ENCODE peak calls at places on chromosomes 16 and 17, in ten cellular contexts. One of them, this sample, is unnamed.

GRCh38 chr17:5804226-5804625 is 219.9 kb upstream of the NLRP1 start:
- DNase-seq in left ventricle myocardium inferior: no peak
- DNase-seq in testis: no peak
- DNase-seq in cardiac muscle cell: no peak
- DNase-seq in endothelial cell of umbilical vein: no peak
- DNase-seq in stomach: no peak
- DNase-seq in esophagus squamous epithelium: no peak
- DNase-seq in Peyer's patch: no peak
- DNase-seq in heart right ventricle: no peak
- DNase-seq in prostate gland: no peak
- DNase-seq in this sample: no peak

GRCh38 chr17:77332034-77332971 is 191.5 kb downstream of the SEC14L1 start:
- DNase-seq in stomach: peak
- DNase-seq in cardiac muscle cell: no peak
- DNase-seq in Peyer's patch: peak
- DNase-seq in testis: peak
- DNase-seq in prostate gland: no peak
- DNase-seq in esophagus squamous epithelium: no peak
- DNase-seq in left ventricle myocardium inferior: no peak
- DNase-seq in endothelial cell of umbilical vein: no peak
- DNase-seq in heart right ventricle: no peak
- DNase-seq in this sample: peak

GRCh38 chr16:67336111-67336510 is 9.5 kb downstream of the LRRC36 start:
- DNase-seq in prostate gland: no peak
- DNase-seq in heart right ventricle: no peak
- DNase-seq in left ventricle myocardium inferior: no peak
- DNase-seq in esophagus squamous epithelium: no peak
- DNase-seq in Peyer's patch: no peak
- DNase-seq in endothelial cell of umbilical vein: no peak
- DNase-seq in cardiac muscle cell: no peak
- DNase-seq in testis: no peak
- DNase-seq in stomach: no peak
- DNase-seq in this sample: no peak

GRCh38 chr17:7323731-7324437 is 5.3 kb downstream of the NEURL4 start:
- DNase-seq in Peyer's patch: peak
- DNase-seq in cardiac muscle cell: peak
- DNase-seq in prostate gland: peak
- DNase-seq in left ventricle myocardium inferior: peak
- DNase-seq in stomach: peak
- DNase-seq in endothelial cell of umbilical vein: peak
- DNase-seq in esophagus squamous epithelium: no peak
- DNase-seq in heart right ventricle: peak
- DNase-seq in testis: peak
- DNase-seq in this sample: peak

GRCh38 chr16:10971560-10971961 is 27.2 kb downstream of the CLEC16A start:
- DNase-seq in esophagus squamous epithelium: no peak
- DNase-seq in endothelial cell of umbilical vein: peak
- DNase-seq in Peyer's patch: peak
- DNase-seq in left ventricle myocardium inferior: no peak
- DNase-seq in prostate gland: peak
- DNase-seq in stomach: no peak
- DNase-seq in cardiac muscle cell: peak
- DNase-seq in heart right ventricle: no peak
- DNase-seq in testis: peak
- DNase-seq in this sample: no peak

GRCh38 chr16:58883131-58883530 is 149.0 kb upstream of the GOT2 start:
- DNase-seq in heart right ventricle: no peak
- DNase-seq in left ventricle myocardium inferior: no peak
- DNase-seq in stomach: no peak
- DNase-seq in prostate gland: no peak
- DNase-seq in esophagus squamous epithelium: no peak
- DNase-seq in Peyer's patch: no peak
- DNase-seq in testis: no peak
- DNase-seq in cardiac muscle cell: no peak
- DNase-seq in endothelial cell of umbilical vein: no peak
- DNase-seq in this sample: no peak

GRCh38 chr16:87360862-87361610 is 22.5 kb downstream of the FBXO31 start:
- DNase-seq in stomach: no peak
- DNase-seq in prostate gland: no peak
- DNase-seq in cardiac muscle cell: no peak
- DNase-seq in endothelial cell of umbilical vein: no peak
- DNase-seq in heart right ventricle: no peak
- DNase-seq in testis: no peak
- DNase-seq in left ventricle myocardium inferior: no peak
- DNase-seq in Peyer's patch: no peak
- DNase-seq in esophagus squamous epithelium: no peak
- DNase-seq in this sample: no peak

GRCh38 chr16:27498020-27498419 is 51.7 kb downstream of the GTF3C1 start:
- DNase-seq in endothelial cell of umbilical vein: no peak
- DNase-seq in stomach: no peak
- DNase-seq in esophagus squamous epithelium: no peak
- DNase-seq in Peyer's patch: no peak
- DNase-seq in heart right ventricle: no peak
- DNase-seq in prostate gland: no peak
- DNase-seq in testis: no peak
- DNase-seq in left ventricle myocardium inferior: no peak
- DNase-seq in cardiac muscle cell: no peak
- DNase-seq in this sample: no peak

GRCh38 chr17:21523482-21524210 is 147.5 kb downstream of the KCNJ12 start:
- DNase-seq in cardiac muscle cell: no peak
- DNase-seq in stomach: no peak
- DNase-seq in Peyer's patch: no peak
- DNase-seq in endothelial cell of umbilical vein: no peak
- DNase-seq in esophagus squamous epithelium: no peak
- DNase-seq in left ventricle myocardium inferior: no peak
- DNase-seq in heart right ventricle: no peak
- DNase-seq in testis: no peak
- DNase-seq in prostate gland: no peak
- DNase-seq in this sample: no peak

GRCh38 chr16:12341966-12342365 is 365.4 kb downstream of the SNX29 start:
- DNase-seq in stomach: no peak
- DNase-seq in heart right ventricle: no peak
- DNase-seq in Peyer's patch: no peak
- DNase-seq in endothelial cell of umbilical vein: peak
- DNase-seq in prostate gland: no peak
- DNase-seq in esophagus squamous epithelium: no peak
- DNase-seq in left ventricle myocardium inferior: no peak
- DNase-seq in cardiac muscle cell: no peak
- DNase-seq in testis: no peak
- DNase-seq in this sample: no peak

GRCh38 chr17:40407460-40407859 is 10.2 kb downstream of the TOP2A start:
- DNase-seq in endothelial cell of umbilical vein: no peak
- DNase-seq in left ventricle myocardium inferior: no peak
- DNase-seq in testis: no peak
- DNase-seq in Peyer's patch: no peak
- DNase-seq in prostate gland: no peak
- DNase-seq in cardiac muscle cell: no peak
- DNase-seq in heart right ventricle: no peak
- DNase-seq in stomach: no peak
- DNase-seq in esophagus squamous epithelium: no peak
- DNase-seq in this sample: no peak

GRCh38 chr17:40415390-40415789 is 2.3 kb downstream of the TOP2A start:
- DNase-seq in stomach: no peak
- DNase-seq in prostate gland: no peak
- DNase-seq in heart right ventricle: no peak
- DNase-seq in testis: no peak
- DNase-seq in endothelial cell of umbilical vein: peak
- DNase-seq in Peyer's patch: no peak
- DNase-seq in esophagus squamous epithelium: no peak
- DNase-seq in left ventricle myocardium inferior: no peak
- DNase-seq in cardiac muscle cell: peak
- DNase-seq in this sample: no peak

GRCh38 chr17:40412880-40413279 is 4.8 kb downstream of the TOP2A start:
- DNase-seq in esophagus squamous epithelium: no peak
- DNase-seq in stomach: no peak
- DNase-seq in heart right ventricle: no peak
- DNase-seq in left ventricle myocardium inferior: no peak
- DNase-seq in testis: no peak
- DNase-seq in endothelial cell of umbilical vein: no peak
- DNase-seq in prostate gland: no peak
- DNase-seq in cardiac muscle cell: no peak
- DNase-seq in Peyer's patch: no peak
- DNase-seq in this sample: no peak

GRCh38 chr17:40410082-40410481 is 7.6 kb downstream of the TOP2A start:
- DNase-seq in left ventricle myocardium inferior: no peak
- DNase-seq in endothelial cell of umbilical vein: no peak
- DNase-seq in heart right ventricle: no peak
- DNase-seq in prostate gland: no peak
- DNase-seq in testis: no peak
- DNase-seq in cardiac muscle cell: no peak
- DNase-seq in esophagus squamous epithelium: no peak
- DNase-seq in Peyer's patch: no peak
- DNase-seq in stomach: no peak
- DNase-seq in this sample: no peak

DNA sequence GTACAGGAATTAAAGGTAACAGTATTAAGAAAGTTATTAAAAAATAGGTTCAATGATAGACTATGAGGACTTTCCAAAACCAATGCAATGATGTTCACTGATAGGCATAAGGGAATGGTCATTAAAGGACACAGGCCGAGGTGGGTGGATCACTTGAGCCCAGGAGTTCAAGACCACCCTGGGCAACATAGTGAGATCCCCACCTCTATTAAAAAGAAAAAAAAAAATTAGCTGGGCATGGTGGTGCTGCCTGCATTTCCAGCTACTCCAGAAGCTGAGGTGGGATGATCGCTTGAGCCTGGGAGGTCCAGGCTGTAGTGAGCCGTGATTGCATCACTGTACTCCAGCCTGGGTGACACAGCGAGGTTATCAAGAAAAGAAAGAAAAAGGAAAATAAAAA is 5.9 kb downstream of the TOP2A start:
- DNase-seq in heart right ventricle: no peak
- DNase-seq in cardiac muscle cell: no peak
- DNase-seq in prostate gland: no peak
- DNase-seq in left ventricle myocardium inferior: no peak
- DNase-seq in endothelial cell of umbilical vein: no peak
- DNase-seq in testis: no peak
- DNase-seq in Peyer's patch: no peak
- DNase-seq in stomach: no peak
- DNase-seq in esophagus squamous epithelium: no peak
- DNase-seq in this sample: no peak
- H3K27ac ChIP-seq in heart right ventricle: no peak
- H3K27ac ChIP-seq in cardiac muscle cell: no peak
- H3K27ac ChIP-seq in prostate gland: no peak
- H3K27ac ChIP-seq in left ventricle myocardium inferior: no peak
- H3K27ac ChIP-seq in endothelial cell of umbilical vein: no peak
- H3K27ac ChIP-seq in testis: no peak
- H3K27ac ChIP-seq in Peyer's patch: no peak
- H3K27ac ChIP-seq in stomach: no peak
- H3K27ac ChIP-seq in esophagus squamous epithelium: no peak
- H3K27ac ChIP-seq in this sample: no peak

GRCh38 chr17:72462814-72463213 is 342.0 kb downstream of the SOX9 start:
- DNase-seq in stomach: no peak
- DNase-seq in cardiac muscle cell: no peak
- DNase-seq in testis: no peak
- DNase-seq in prostate gland: no peak
- DNase-seq in esophagus squamous epithelium: no peak
- DNase-seq in heart right ventricle: no peak
- DNase-seq in endothelial cell of umbilical vein: no peak
- DNase-seq in Peyer's patch: no peak
- DNase-seq in left ventricle myocardium inferior: no peak
- DNase-seq in this sample: no peak
- H3K27ac ChIP-seq in stomach: peak
- H3K27ac ChIP-seq in cardiac muscle cell: no peak
- H3K27ac ChIP-seq in testis: no peak
- H3K27ac ChIP-seq in prostate gland: no peak
- H3K27ac ChIP-seq in esophagus squamous epithelium: peak
- H3K27ac ChIP-seq in heart right ventricle: no peak
- H3K27ac ChIP-seq in endothelial cell of umbilical vein: no peak
- H3K27ac ChIP-seq in Peyer's patch: no peak
- H3K27ac ChIP-seq in left ventricle myocardium inferior: no peak
- H3K27ac ChIP-seq in this sample: peak

GRCh38 chr17:57418463-57419246 is 162.3 kb downstream of the MSI2 start:
- DNase-seq in esophagus squamous epithelium: no peak
- DNase-seq in heart right ventricle: no peak
- DNase-seq in endothelial cell of umbilical vein: no peak
- DNase-seq in Peyer's patch: no peak
- DNase-seq in stomach: no peak
- DNase-seq in cardiac muscle cell: no peak
- DNase-seq in testis: no peak
- DNase-seq in left ventricle myocardium inferior: no peak
- DNase-seq in prostate gland: no peak
- DNase-seq in this sample: no peak

GRCh38 chr17:57410169-57410568 is 153.8 kb downstream of the MSI2 start:
- DNase-seq in Peyer's patch: no peak
- DNase-seq in cardiac muscle cell: no peak
- DNase-seq in esophagus squamous epithelium: no peak
- DNase-seq in heart right ventricle: no peak
- DNase-seq in endothelial cell of umbilical vein: no peak
- DNase-seq in testis: no peak
- DNase-seq in left ventricle myocardium inferior: no peak
- DNase-seq in prostate gland: no peak
- DNase-seq in stomach: no peak
- DNase-seq in this sample: no peak

GRCh38 chr17:57415737-57416354 is 159.5 kb downstream of the MSI2 start:
- DNase-seq in esophagus squamous epithelium: no peak
- DNase-seq in heart right ventricle: no peak
- DNase-seq in cardiac muscle cell: peak
- DNase-seq in testis: no peak
- DNase-seq in stomach: no peak
- DNase-seq in prostate gland: no peak
- DNase-seq in Peyer's patch: no peak
- DNase-seq in left ventricle myocardium inferior: no peak
- DNase-seq in endothelial cell of umbilical vein: no peak
- DNase-seq in this sample: no peak

GRCh38 chr17:57412520-57413096 is 156.3 kb downstream of the MSI2 start:
- DNase-seq in Peyer's patch: no peak
- DNase-seq in cardiac muscle cell: no peak
- DNase-seq in left ventricle myocardium inferior: no peak
- DNase-seq in testis: no peak
- DNase-seq in prostate gland: no peak
- DNase-seq in endothelial cell of umbilical vein: no peak
- DNase-seq in esophagus squamous epithelium: no peak
- DNase-seq in heart right ventricle: no peak
- DNase-seq in stomach: no peak
- DNase-seq in this sample: no peak

GRCh38 chr17:57413848-57414651 is 157.7 kb downstream of the MSI2 start:
- DNase-seq in heart right ventricle: no peak
- DNase-seq in esophagus squamous epithelium: no peak
- DNase-seq in Peyer's patch: peak
- DNase-seq in endothelial cell of umbilical vein: no peak
- DNase-seq in cardiac muscle cell: no peak
- DNase-seq in testis: no peak
- DNase-seq in prostate gland: no peak
- DNase-seq in stomach: no peak
- DNase-seq in left ventricle myocardium inferior: no peak
- DNase-seq in this sample: no peak
- H3K27ac ChIP-seq in heart right ventricle: no peak
- H3K27ac ChIP-seq in esophagus squamous epithelium: no peak
- H3K27ac ChIP-seq in Peyer's patch: no peak
- H3K27ac ChIP-seq in endothelial cell of umbilical vein: no peak
- H3K27ac ChIP-seq in cardiac muscle cell: no peak
- H3K27ac ChIP-seq in testis: no peak
- H3K27ac ChIP-seq in prostate gland: no peak
- H3K27ac ChIP-seq in stomach: no peak
- H3K27ac ChIP-seq in left ventricle myocardium inferior: no peak
- H3K27ac ChIP-seq in this sample: peak

DNA sequence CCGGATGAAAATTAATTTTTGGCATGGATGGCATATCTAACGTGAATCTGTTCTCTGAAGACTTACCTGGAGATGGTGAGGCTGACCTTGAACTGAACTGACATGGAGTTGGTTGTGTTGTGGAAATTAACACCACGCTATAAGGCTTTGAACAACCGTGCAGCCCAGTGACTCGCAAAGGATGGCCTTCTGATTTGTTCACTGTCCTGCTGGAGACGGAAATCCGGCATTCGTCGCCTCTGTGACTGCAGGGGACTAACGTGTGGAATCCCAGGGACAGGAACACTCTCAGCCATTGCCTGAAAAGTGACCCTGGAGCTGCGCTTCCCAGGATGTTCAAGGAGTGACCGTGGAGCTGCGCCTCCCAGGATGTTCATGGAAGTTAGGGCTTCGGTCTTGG is 100.3 kb downstream of the NPIPB11 start:
- DNase-seq in heart right ventricle: no peak
- DNase-seq in endothelial cell of umbilical vein: no peak
- DNase-seq in prostate gland: no peak
- DNase-seq in Peyer's patch: no peak
- DNase-seq in left ventricle myocardium inferior: no peak
- DNase-seq in cardiac muscle cell: no peak
- DNase-seq in esophagus squamous epithelium: no peak
- DNase-seq in testis: no peak
- DNase-seq in stomach: no peak
- DNase-seq in this sample: no peak
- H3K27ac ChIP-seq in heart right ventricle: no peak
- H3K27ac ChIP-seq in endothelial cell of umbilical vein: no peak
- H3K27ac ChIP-seq in prostate gland: no peak
- H3K27ac ChIP-seq in Peyer's patch: no peak
- H3K27ac ChIP-seq in left ventricle myocardium inferior: no peak
- H3K27ac ChIP-seq in cardiac muscle cell: no peak
- H3K27ac ChIP-seq in esophagus squamous epithelium: no peak
- H3K27ac ChIP-seq in testis: no peak
- H3K27ac ChIP-seq in stomach: no peak
- H3K27ac ChIP-seq in this sample: no peak